ENCODE peak calls at places on chromosome 2, in nine cellular contexts. I is sigmoid colon, B is breast epithelium, N is psoas muscle, D is A673, S is neural progenitor cell, J is upper lobe of right lung, A is heart left ventricle, L is A549. M is an unnamed sample.

GRCh38 chr2:119122663-119123062 is 35.9 kb downstream of the C1QL2 start:
- DNase-seq in S (no peak), L (no peak), J (no peak), N (no peak), B (no peak), I (no peak), A (no peak), D (no peak), M (no peak)

GRCh38 chr2:58594175-58594574 is 353.1 kb upstream of the FANCL start:
- DNase-seq in J (no peak), N (no peak), I (no peak), S (peak; percentile 6), A (no peak), D (peak; percentile 60), L (peak; percentile 22), B (no peak), M (no peak)

GRCh38 chr2:27441958-27442281 is 261 bp upstream of the KRTCAP3 start:
- DNase-seq in J (no peak), I (no peak), S (no peak), L (no peak), A (no peak), N (no peak), B (peak; percentile 52), D (no peak), M (no peak)

GRCh38 chr2:148021059-148021985 is at the start of gene MBD5:
- DNase-seq in D (peak; percentile 65), S (peak; percentile 78), I (peak; percentile 72), B (peak; percentile 51), L (peak; percentile 37), A (peak; percentile 40), N (peak; percentile 37), J (peak; percentile 71), M (peak; percentile 23)

GRCh38 chr2:134727385-134727784 is 8.6 kb upstream of the TMEM163 start:
- DNase-seq in L (no peak), B (no peak), S (no peak), J (no peak), A (no peak), D (no peak), I (no peak), N (no peak), M (no peak)

GRCh38 chr2:208254118-208254870 is 577 bp downstream of the IDH1 start:
- DNase-seq in L (peak; percentile 81), A (peak; percentile 86), D (peak; percentile 87), B (peak; percentile 75), J (peak; percentile 92), S (peak; percentile 96), I (peak; percentile 87), N (peak; percentile 85), M (peak; percentile 88)

GRCh38 chr2:73418343-73418742 is 32.7 kb downstream of the ALMS1 start:
- DNase-seq in A (peak; percentile 76), N (peak; percentile 73), S (no peak), D (peak; percentile 6), B (no peak), L (no peak), J (peak; percentile 84), I (peak; percentile 88), M (peak; percentile 68)

GRCh38 chr2:177334940-177335543 is 57.5 kb upstream of the AGPS start:
- DNase-seq in A (no peak), N (no peak), D (peak; percentile 78), B (no peak), L (peak; percentile 52), I (no peak), S (peak; percentile 62), J (no peak), M (peak; percentile 29)

GRCh38 chr2:160942505-160943125 is 217.6 kb upstream of the TANK start:
- DNase-seq in L (no peak), S (no peak), I (no peak), N (peak; percentile 25), D (no peak), B (no peak), A (no peak), J (no peak), M (no peak)

GRCh38 chr2:55311444-55311870 is 42.4 kb upstream of the MTIF2 start:
- DNase-seq in J (no peak), S (no peak), N (no peak), D (peak; percentile 37), I (no peak), B (no peak), L (peak; percentile 16), A (no peak), M (no peak)
- TF ChIP-seq CTCF in J (peak; percentile 19), S (no peak), N (peak; percentile 6), D (no peak), I (no peak), B (no peak), L (no peak), A (no peak), M (no peak)

GRCh38 chr2:240624950-240625621 is at the start of gene GPR35:
- DNase-seq in N (peak; percentile 19), D (no peak), A (peak; percentile 42), J (peak; percentile 80), B (peak; percentile 49), I (peak; percentile 66), L (peak; percentile 26), S (no peak), M (no peak)
- H3K4me1 ChIP-seq in N (no peaks in the 10 kb centered on the region), D (no peaks in the 10 kb centered on the region), A (no peaks in the 10 kb centered on the region), J (peaks cover 3% of the 10 kb centered on the region), B (no peaks in the 10 kb centered on the region), I (no peaks in the 10 kb centered on the region), L (no peaks in the 10 kb centered on the region), S (no peaks in the 10 kb centered on the region), M (no peaks in the 10 kb centered on the region)

GRCh38 chr2:111053266-111053665 is 67.4 kb upstream of the BCL2L11 start:
- DNase-seq in I (no peak), L (no peak), A (no peak), S (no peak), B (no peak), D (no peak), N (no peak), J (no peak), M (no peak)

GRCh38 chr2:111050701-111051376 is 69.9 kb upstream of the BCL2L11 start:
- DNase-seq in L (no peak), N (no peak), A (no peak), D (no peak), B (no peak), I (no peak), J (no peak), S (no peak), M (no peak)

GRCh38 chr2:111048856-111049551 is 71.7 kb upstream of the BCL2L11 start:
- DNase-seq in I (no peak), A (no peak), N (no peak), L (no peak), S (no peak), B (no peak), D (no peak), J (no peak), M (no peak)

GRCh38 chr2:111052621-111053020 is 68.1 kb upstream of the BCL2L11 start:
- DNase-seq in B (no peak), I (no peak), J (no peak), D (no peak), S (no peak), N (no peak), A (no peak), L (no peak), M (no peak)

GRCh38 chr2:111049792-111050640 is 70.7 kb upstream of the BCL2L11 start:
- DNase-seq in N (no peak), A (no peak), B (peak; percentile 69), J (no peak), D (no peak), S (no peak), L (no peak), I (no peak), M (no peak)
- H3K4me3 ChIP-seq in N (no peak overlapping the region), A (no peak overlapping the region), B (no peak overlapping the region), J (no peak overlapping the region), D (no peak overlapping the region), S (no peak overlapping the region), L (no peak overlapping the region), I (no peak overlapping the region), M (no peak overlapping the region)

DNA sequence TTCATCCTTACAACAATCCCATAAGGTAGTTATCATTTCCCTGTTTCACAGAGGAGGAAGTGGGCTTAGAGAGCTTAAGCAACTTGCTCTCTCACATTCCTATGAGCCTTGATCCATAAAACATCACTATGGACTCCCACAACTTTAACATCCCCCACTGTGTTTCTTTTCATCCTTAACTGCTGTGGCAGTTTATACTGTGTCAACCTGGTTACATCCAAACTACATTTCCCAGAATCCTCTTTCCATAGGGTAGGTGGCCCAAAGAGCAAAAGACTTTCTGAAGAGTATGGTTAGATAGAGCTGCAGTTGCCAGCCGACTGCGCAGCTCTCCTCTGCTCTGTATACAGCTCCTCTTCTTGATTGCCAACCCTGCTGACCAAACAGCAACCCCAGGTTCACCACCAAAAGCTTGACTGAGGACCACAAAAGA is 22.5 kb downstream of the MAP3K2 start:
- DNase-seq in A (no peak), L (no peak), S (peak; percentile 5), D (peak; percentile 43), N (no peak), B (no peak), J (no peak), I (no peak), M (no peak)
- TF ChIP-seq CTCF in A (no peak), L (no peak), S (no peak), D (no peak), N (no peak), B (no peak), J (no peak), I (no peak), M (no peak)